ENCODE peak calls at places on chromosomes 6 and 20, in six cellular contexts. H, T, U, V, C and D are unnamed samples.

GRCh38 chr20:8454137-8454712 is 322.2 kb downstream of the PLCB1 start:
- DNase-seq in H (peak), T (peak), U (no peak), V (peak), C (no peak), D (no peak)

GRCh38 chr20:33656010-33656782 is 5.9 kb upstream of the C20orf144 start:
- DNase-seq in H (no peak), T (no peak), U (no peak), V (no peak), C (no peak), D (no peak)

GRCh38 chr20:51360451-51361230 is 181.9 kb downstream of the NFATC2 start:
- DNase-seq in H (no peak), T (no peak), U (no peak), V (no peak), C (no peak), D (no peak)

GRCh38 chr20:35135867-35136586 is 11.1 kb downstream of the EDEM2 start:
- DNase-seq in H (no peak), T (no peak), U (peak), V (no peak), C (no peak), D (no peak)

GRCh38 chr6:170224694-170225660 is 65.9 kb downstream of the DLL1 start:
- DNase-seq in H (no peak), T (no peak), U (no peak), V (no peak), C (no peak), D (no peak)

GRCh38 chr6:110645685-110646418 is 169.4 kb downstream of the CDK19 start:
- DNase-seq in H (no peak), T (no peak), U (no peak), V (no peak), C (no peak), D (no peak)

GRCh38 chr6:9205645-9206044 is 770.3 kb upstream of the SLC35B3 start:
- DNase-seq in H (no peak), T (no peak), U (no peak), V (no peak), C (no peak), D (no peak)

GRCh38 chr20:11168026-11168425 is 494.2 kb upstream of the JAG1 start:
- DNase-seq in H (no peak), T (no peak), U (no peak), V (no peak), C (no peak), D (no peak)

GRCh38 chr6:144179817-144180216 is 29.5 kb downstream of the STX11 start:
- DNase-seq in H (no peak), T (no peak), U (no peak), V (no peak), C (no peak), D (no peak)

GRCh38 chr20:44736170-44737021 is 9.3 kb upstream of the KCNK15 start:
- DNase-seq in H (no peak), T (no peak), U (peak), V (peak), C (peak), D (no peak)

GRCh38 chr20:1819311-1820136 is 75.7 kb upstream of the SIRPA start:
- DNase-seq in H (no peak), T (no peak), U (no peak), V (no peak), C (no peak), D (no peak)

GRCh38 chr6:45026003-45026516 is 302.1 kb upstream of the RUNX2 start:
- DNase-seq in H (no peak), T (no peak), U (no peak), V (peak), C (no peak), D (no peak)

GRCh38 chr6:140051521-140052455 is 677.3 kb upstream of the CITED2 start:
- DNase-seq in H (no peak), T (no peak), U (no peak), V (no peak), C (no peak), D (no peak)

GRCh38 chr6:7390218-7390878 is 740 bp downstream of the RIOK1 start:
- DNase-seq in H (no peak), T (no peak), U (peak), V (no peak), C (no peak), D (peak)

GRCh38 chr20:33673411-33674293 is 576 bp downstream of the NECAB3 start:
- DNase-seq in H (peak), T (no peak), U (peak), V (no peak), C (no peak), D (no peak)

GRCh38 chr20:24405810-24406209 is 63.6 kb upstream of the SYNDIG1 start:
- DNase-seq in H (no peak), T (no peak), U (no peak), V (peak), C (no peak), D (no peak)

GRCh38 chr6:30508890-30509736 is 19.8 kb downstream of the HLA-E start:
- DNase-seq in H (no peak), T (peak), U (peak), V (no peak), C (no peak), D (no peak)

GRCh38 chr6:36386495-36387439 is 702 bp downstream of the ETV7 start:
- DNase-seq in H (no peak), T (no peak), U (peak), V (no peak), C (peak), D (no peak)

GRCh38 chr6:1552296-1552761 is 57.4 kb upstream of the FOXC1 start:
- DNase-seq in H (no peak), T (no peak), U (no peak), V (peak), C (no peak), D (no peak)

GRCh38 chr6:102815207-102815606 is 1421.7 kb downstream of the GRIK2 start:
- DNase-seq in H (no peak), T (no peak), U (no peak), V (no peak), C (no peak), D (no peak)

GRCh38 chr20:31740208-31740607 is 1.1 kb downstream of the TPX2 start:
- DNase-seq in H (no peak), T (no peak), U (peak), V (no peak), C (no peak), D (no peak)

GRCh38 chr6:41039060-41039998 is at the start of gene UNC5CL:
- DNase-seq in H (peak), T (no peak), U (peak), V (peak), C (no peak), D (peak)

GRCh38 chr6:47209632-47210031 is 100.1 kb downstream of the TNFRSF21 start:
- DNase-seq in H (no peak), T (no peak), U (no peak), V (no peak), C (no peak), D (no peak)

GRCh38 chr20:58139849-58140786 is 88.3 kb downstream of the ANKRD60 start:
- DNase-seq in H (no peak), T (no peak), U (no peak), V (no peak), C (no peak), D (no peak)

GRCh38 chr20:44280387-44280786 is 30.6 kb downstream of the FITM2 start:
- DNase-seq in H (no peak), T (no peak), U (no peak), V (peak), C (no peak), D (no peak)

GRCh38 chr20:49888341-49889244 is 26.7 kb downstream of the SPATA2 start:
- DNase-seq in H (peak), T (peak), U (peak), V (peak), C (peak), D (peak)
- TF ChIP-seq POLR2AphosphoS5 in H (no peak), T (no peak), U (no peak), V (no peak), C (no peak), D (no peak)

DNA sequence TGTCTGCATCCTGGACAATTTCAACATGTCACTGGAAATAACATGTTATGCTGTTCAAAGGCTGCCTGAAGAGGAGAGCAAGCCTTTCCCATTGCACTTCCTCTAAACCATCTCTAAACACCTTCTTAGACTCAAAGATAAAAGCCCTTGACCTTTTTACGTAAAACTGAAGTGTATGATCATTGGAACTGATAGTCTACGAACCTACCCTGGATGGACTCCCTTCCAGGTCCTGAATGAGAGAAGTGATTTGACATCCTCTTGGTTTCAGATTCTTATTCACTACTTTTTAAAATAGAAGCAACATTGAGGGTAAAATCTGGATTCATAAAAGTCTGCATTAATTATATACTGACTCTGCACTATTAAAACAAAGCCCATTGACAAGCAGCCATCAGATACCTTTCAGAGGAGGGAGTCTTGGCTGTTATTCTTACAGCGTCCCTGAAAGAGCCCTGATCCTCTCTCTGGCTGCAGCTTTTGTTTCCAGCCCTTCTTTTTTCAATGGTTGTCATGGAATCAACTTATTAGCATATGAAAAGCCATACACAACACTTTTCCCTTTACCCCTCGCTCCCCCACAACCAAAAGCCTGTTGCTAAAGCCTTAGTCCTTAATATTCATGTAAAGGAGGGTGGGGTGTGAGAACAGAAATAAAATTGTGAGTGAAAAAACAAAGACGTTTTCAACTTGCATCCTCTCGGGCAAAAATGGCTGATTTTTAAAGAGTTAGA is 270.0 kb upstream of the MARCKS start:
- DNase-seq in H (no peak), T (no peak), U (no peak), V (no peak), C (peak), D (no peak)
- TF ChIP-seq TAF1 in H (no peak), T (no peak), U (no peak), V (no peak), C (no peak), D (no peak)

GRCh38 chr6:73699656-73700055 is 3.7 kb downstream of the CD109 start:
- DNase-seq in H (no peak), T (no peak), U (no peak), V (no peak), C (no peak), D (no peak)

GRCh38 chr6:73694711-73695411 is 1.1 kb upstream of the CD109 start:
- DNase-seq in H (no peak), T (no peak), U (no peak), V (no peak), C (no peak), D (no peak)

GRCh38 chr6:73700060-73700459 is 4.1 kb downstream of the CD109 start:
- DNase-seq in H (no peak), T (no peak), U (no peak), V (no peak), C (no peak), D (no peak)

GRCh38 chr6:73696990-73697651 is 1.1 kb downstream of the CD109 start:
- DNase-seq in H (no peak), T (no peak), U (no peak), V (no peak), C (no peak), D (no peak)

DNA sequence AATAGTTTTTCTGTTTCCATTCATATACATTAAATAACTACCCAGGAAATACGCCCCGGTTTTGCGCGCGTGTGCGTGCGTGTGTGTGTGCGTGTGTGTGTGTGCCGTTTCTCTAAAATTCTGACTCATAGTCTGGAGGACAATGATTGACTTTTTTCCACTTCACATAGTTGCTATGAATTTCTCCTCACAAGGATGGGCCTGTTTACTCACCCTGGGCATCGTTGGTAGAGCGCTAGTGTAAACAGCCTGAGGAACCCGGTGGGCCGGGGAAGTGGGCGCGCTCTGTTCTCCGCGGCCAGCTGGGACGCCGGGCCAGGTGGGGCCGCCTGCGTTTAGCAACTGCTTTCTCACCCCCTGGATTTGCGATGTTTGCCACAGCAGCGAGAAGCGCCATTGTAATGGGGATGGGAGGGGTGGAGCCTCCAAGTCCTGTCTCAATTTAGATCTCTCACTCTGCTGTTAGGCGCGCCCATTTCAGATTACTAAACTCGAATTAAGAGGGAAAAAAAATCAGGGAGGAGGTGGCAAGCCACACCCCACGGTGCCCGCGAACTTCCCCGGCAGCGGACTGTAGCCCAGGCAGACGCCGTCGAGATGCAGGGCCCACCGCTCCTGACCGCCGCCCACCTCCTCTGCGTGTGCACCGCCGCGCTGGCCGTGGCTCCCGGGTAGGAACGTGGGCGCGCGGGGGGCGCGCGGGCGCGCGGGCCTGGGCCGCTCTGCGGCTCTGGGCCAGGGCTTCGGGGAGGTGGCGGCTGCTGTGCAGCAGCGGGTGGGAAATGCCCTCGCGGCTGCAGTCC is at the start of gene CD109:
- DNase-seq in H (peak), T (no peak), U (no peak), V (peak), C (peak), D (peak)
- TF ChIP-seq POLR2A in H (no peak), T (no peak), U (no peak), V (no peak), C (no peak), D (no peak)

GRCh38 chr6:32894085-32895005 is 40.4 kb downstream of the PSMB9 start:
- DNase-seq in H (peak), T (peak), U (peak), V (peak), C (peak), D (peak)
- TF ChIP-seq POLR2AphosphoS5 in H (peak), T (peak), U (no peak), V (peak), C (no peak), D (peak)